ENCODE peak calls at places on chromosomes 11 and 22, in seven cellular contexts. U is Peyer's patch; Z is astrocyte of the cerebellum; A is fibroblast of mammary gland; H is HFF-Myc; I is activated CD8-positive, alpha-beta T cell treated with anti-CD3 and anti-CD28 coated beads for 36 hours; K is AG04450. J is an unnamed sample.

GRCh38 chr11:9146477-9146876 is 55.1 kb upstream of the SCUBE2 start:
- DNase-seq in U (no peak), K (no peak), Z (no peak), I (no peak), H (no peak), A (no peak), J (no peak)

GRCh38 chr11:2039198-2039759 is 41.6 kb upstream of the H19 start:
- DNase-seq in Z (no peak), K (no peak), U (no peak), H (no peak), I (no peak), A (no peak), J (no peak)

GRCh38 chr11:61293869-61294716 is 1.0 kb downstream of the VWCE start:
- DNase-seq in Z (no peak), H (no peak), I (peak; percentile 80), K (no peak), U (no peak), A (peak; percentile 66), J (peak; percentile 29)

GRCh38 chr11:74138572-74138971 is 32.2 kb downstream of the C2CD3 start:
- DNase-seq in Z (peak; percentile 97), H (peak; percentile 97), U (no peak), K (peak; percentile 97), A (peak; percentile 96), I (no peak), J (no peak)

GRCh38 chr11:43574949-43575915 is 105.3 kb upstream of the HSD17B12 start:
- DNase-seq in A (peak; percentile 77), H (no peak), U (no peak), Z (no peak), K (peak; percentile 23), I (peak; percentile 53), J (no peak)

GRCh38 chr11:34050536-34050935 is 995 bp upstream of the CAPRIN1 start:
- DNase-seq in I (no peak), H (no peak), Z (no peak), A (peak; percentile 91), U (no peak), K (no peak), J (no peak)

GRCh38 chr11:2612884-2613571 is 86.8 kb downstream of the KCNQ1OT1 start:
- DNase-seq in I (no peak), H (no peak), K (no peak), U (no peak), A (peak; percentile 0), Z (no peak), J (no peak)

GRCh38 chr11:75351541-75352416 is at the start of gene ARRB1:
- DNase-seq in H (no peak), K (no peak), U (peak; percentile 34), A (no peak), Z (no peak), I (peak; percentile 55), J (peak; percentile 44)

GRCh38 chr22:26893711-26894110 is 236.3 kb downstream of the MIAT start:
- DNase-seq in H (no peak), K (no peak), I (no peak), A (no peak), Z (no peak), U (no peak), J (no peak)

GRCh38 chr11:17873571-17873970 is 139.0 kb downstream of the KCNC1 start:
- DNase-seq in I (no peak), U (no peak), K (no peak), Z (no peak), H (no peak), A (no peak), J (no peak)

GRCh38 chr11:8033312-8033715 is 46.2 kb downstream of the EIF3F start:
- DNase-seq in U (peak; percentile 29), I (peak; percentile 61), K (peak; percentile 70), H (peak; percentile 73), Z (peak; percentile 87), A (peak; percentile 86), J (peak; percentile 50)

GRCh38 chr22:45094826-45095225 is 68.9 kb upstream of the NUP50 start:
- DNase-seq in U (no peak), Z (no peak), A (no peak), H (no peak), I (no peak), K (no peak), J (no peak)

GRCh38 chr22:43094085-43094484 is 4.9 kb upstream of the TTLL1 start:
- DNase-seq in H (no peak), K (no peak), I (no peak), A (no peak), Z (no peak), U (no peak), J (no peak)

GRCh38 chr11:76695133-76695532 is 24.6 kb upstream of the LRRC32 start:
- DNase-seq in Z (no peak), A (no peak), U (no peak), H (no peak), I (peak; percentile 45), K (no peak), J (no peak)

GRCh38 chr11:69265911-69266510 is 27.9 kb upstream of the MYEOV start:
- DNase-seq in H (no peak), A (no peak), K (no peak), I (no peak), U (no peak), Z (no peak), J (no peak)

GRCh38 chr11:35076201-35077100 is 62.5 kb upstream of the CD44 start:
- DNase-seq in A (peak; percentile 10), H (no peak), I (no peak), K (no peak), U (no peak), Z (no peak), J (no peak)

GRCh38 chr11:293852-294661 is 5.1 kb downstream of the PGGHG start:
- DNase-seq in I (peak; percentile 4), H (no peak), A (no peak), U (no peak), Z (no peak), K (no peak), J (no peak)

GRCh38 chr11:64875369-64876225 is 2.8 kb downstream of the EHD1 start:
- DNase-seq in A (no peak), K (no peak), I (no peak), Z (no peak), U (peak; percentile 37), H (no peak), J (no peak)

GRCh38 chr11:28529540-28530410 is 421.6 kb downstream of the METTL15 start:
- DNase-seq in U (no peak), I (no peak), K (peak; percentile 29), H (peak; percentile 55), A (peak; percentile 77), Z (peak; percentile 68), J (no peak)

DNA sequence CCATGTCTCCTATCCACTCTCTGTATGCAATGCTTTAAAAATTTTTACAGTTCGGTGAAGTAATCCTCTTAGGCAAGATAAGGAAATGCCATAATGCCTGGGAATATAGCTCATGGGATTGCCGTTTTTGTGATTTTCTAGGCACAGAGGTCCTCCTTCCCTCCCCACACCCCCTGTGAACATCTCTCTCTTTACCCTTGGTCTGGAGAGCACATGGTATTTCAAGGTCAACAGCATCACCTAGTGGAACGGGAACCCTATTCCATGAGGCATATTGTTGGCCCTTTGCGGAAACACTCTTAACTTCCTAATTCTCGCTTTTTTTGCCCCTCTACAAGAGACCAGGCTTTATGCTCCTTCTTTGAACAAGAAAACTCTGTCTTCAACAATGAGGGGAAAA is 8.8 kb downstream of the NXPE4 start:
- DNase-seq in Z (no peak), I (no peak), U (no peak), K (no peak), A (peak; percentile 14), H (no peak), J (no peak)
- TF ChIP-seq CTCF in Z (no peak), I (no peak), U (no peak), K (peak; percentile 30), A (peak; percentile 25), H (peak; percentile 15), J (no peak)

GRCh38 chr22:46833228-46833627 is 70.8 kb downstream of the TBC1D22A start:
- DNase-seq in K (no peak), I (no peak), Z (no peak), H (no peak), U (no peak), A (no peak), J (no peak)
- TF ChIP-seq CTCF in K (peak; percentile 24), I (no peak), Z (peak; percentile 59), H (no peak), U (no peak), A (no peak), J (no peak)

DNA sequence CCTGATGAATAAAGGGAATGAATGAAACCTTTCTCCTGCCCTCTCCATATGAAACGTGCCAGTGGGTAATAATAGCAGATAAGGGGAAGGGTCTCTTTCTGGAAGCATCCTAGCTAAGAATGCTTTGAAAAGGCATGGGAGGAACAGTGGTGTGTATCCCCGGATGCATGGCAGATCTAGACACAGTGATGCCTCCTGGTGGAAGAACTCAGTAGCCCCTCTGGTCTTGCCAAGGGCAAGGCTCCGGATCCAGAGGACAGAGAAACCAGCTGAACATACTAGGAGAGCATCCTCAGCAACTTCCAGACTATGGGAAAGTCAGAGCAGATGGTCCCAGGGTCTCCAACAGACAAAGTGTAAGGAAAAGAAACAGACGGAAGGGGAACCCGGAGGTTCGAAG is 6.4 kb downstream of the BAIAP2L2 start:
- DNase-seq in I (no peak), H (no peak), K (no peak), A (peak; percentile 33), U (no peak), Z (no peak), J (no peak)
- TF ChIP-seq CTCF in I (no peak), H (peak; percentile 52), K (peak; percentile 44), A (peak; percentile 47), U (no peak), Z (peak; percentile 34), J (no peak)

GRCh38 chr22:40004836-40005235 is 10.1 kb downstream of the FAM83F start:
- DNase-seq in H (no peak), K (no peak), I (no peak), A (no peak), Z (no peak), U (no peak), J (no peak)

GRCh38 chr22:40001104-40001503 is 6.3 kb downstream of the FAM83F start:
- DNase-seq in K (no peak), Z (no peak), A (no peak), U (no peak), I (no peak), H (no peak), J (no peak)

GRCh38 chr22:40000171-40000570 is 5.4 kb downstream of the FAM83F start:
- DNase-seq in H (no peak), U (no peak), A (no peak), I (no peak), K (no peak), Z (no peak), J (no peak)

GRCh38 chr22:40001800-40002577 is 7.2 kb downstream of the FAM83F start:
- DNase-seq in Z (no peak), I (no peak), K (no peak), H (no peak), U (no peak), A (no peak), J (no peak)

DNA sequence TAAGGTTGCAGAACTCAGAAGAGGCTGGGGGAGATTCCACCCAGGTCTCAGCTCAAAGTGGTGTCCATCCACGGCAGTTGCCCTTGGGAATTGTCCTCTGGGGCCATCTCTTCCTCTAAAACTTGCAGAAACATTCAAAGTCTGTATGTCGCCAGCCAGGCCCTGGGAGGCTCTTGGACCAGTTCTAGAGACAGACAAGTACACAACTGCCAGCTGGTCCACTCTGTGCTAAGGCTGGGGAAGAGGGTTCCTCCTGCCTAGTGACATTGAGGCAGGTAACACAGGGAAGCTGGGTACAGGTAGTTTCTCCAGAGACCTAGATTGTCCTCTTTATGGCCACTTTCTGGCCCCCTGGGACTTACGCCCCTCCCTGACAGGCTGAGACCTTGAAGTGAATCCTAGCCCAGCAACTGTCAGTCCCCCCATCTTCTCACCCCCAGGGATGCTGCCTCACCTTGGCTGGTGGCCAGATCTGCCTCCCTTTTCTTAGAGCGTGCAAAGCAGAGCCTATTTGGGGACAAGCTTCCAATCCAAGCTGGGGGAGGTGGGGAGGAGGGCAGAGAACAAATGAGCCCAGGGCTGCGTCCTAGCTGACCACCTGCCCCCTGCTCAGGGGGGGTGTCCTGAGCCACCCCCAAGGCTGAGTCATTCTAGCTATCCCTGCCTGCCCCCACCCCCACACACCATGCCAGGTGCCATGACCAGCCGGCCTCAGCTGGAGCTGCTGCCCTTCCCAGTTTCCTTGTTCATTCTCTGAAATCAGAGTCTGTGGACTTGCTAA is 8.4 kb downstream of the FAM83F start:
- DNase-seq in I (no peak), Z (no peak), A (no peak), K (no peak), U (no peak), H (no peak), J (no peak)
- TF ChIP-seq CTCF in I (no peak), Z (no peak), A (no peak), K (no peak), U (no peak), H (no peak), J (no peak)